ENCODE peak calls at places on chromosomes 5 and 9, in seven cellular contexts. One of them, this sample, is unnamed. For H3K4me1, the result is how much of the 10 kb centered on the place peaks cover.

GRCh38 chr9:133049043-133049442 is 12.7 kb upstream of the CEL start:
- DNase-seq in GM23338: no peak
- DNase-seq in A549: no peak
- DNase-seq in GM12878: no peak
- DNase-seq in K562: no peak
- DNase-seq in HCT116: no peak
- DNase-seq in SK-N-SH: no peak
- DNase-seq in this sample: no peak

GRCh38 chr5:95870105-95870672 is 47.7 kb upstream of the GLRX start:
- DNase-seq in GM23338: no peak
- DNase-seq in A549: no peak
- DNase-seq in GM12878: peak
- DNase-seq in K562: no peak
- DNase-seq in HCT116: no peak
- DNase-seq in SK-N-SH: no peak
- DNase-seq in this sample: no peak

GRCh38 chr9:93130861-93131481 is 3.1 kb downstream of the NINJ1 start:
- DNase-seq in GM23338: no peak
- DNase-seq in A549: no peak
- DNase-seq in GM12878: no peak
- DNase-seq in K562: no peak
- DNase-seq in HCT116: no peak
- DNase-seq in SK-N-SH: no peak
- DNase-seq in this sample: no peak

GRCh38 chr9:5446451-5447236 is 3.7 kb upstream of the CD274 start:
- DNase-seq in GM23338: no peak
- DNase-seq in A549: no peak
- DNase-seq in GM12878: no peak
- DNase-seq in K562: no peak
- DNase-seq in HCT116: no peak
- DNase-seq in SK-N-SH: no peak
- DNase-seq in this sample: no peak

GRCh38 chr9:70607329-70607728 is 192.9 kb upstream of the KLF9 start:
- DNase-seq in GM23338: no peak
- DNase-seq in A549: no peak
- DNase-seq in GM12878: no peak
- DNase-seq in K562: no peak
- DNase-seq in HCT116: no peak
- DNase-seq in SK-N-SH: no peak
- DNase-seq in this sample: no peak

GRCh38 chr9:76441551-76442322 is 17.2 kb upstream of the GCNT1 start:
- DNase-seq in GM23338: no peak
- DNase-seq in A549: no peak
- DNase-seq in GM12878: peak
- DNase-seq in K562: no peak
- DNase-seq in HCT116: no peak
- DNase-seq in SK-N-SH: no peak
- DNase-seq in this sample: no peak

GRCh38 chr5:18088020-18088579 is 453.8 kb downstream of the TAF11L14 start:
- DNase-seq in GM23338: no peak
- DNase-seq in A549: no peak
- DNase-seq in GM12878: no peak
- DNase-seq in K562: no peak
- DNase-seq in HCT116: no peak
- DNase-seq in SK-N-SH: no peak
- DNase-seq in this sample: no peak

GRCh38 chr9:17005085-17005484 is 129.8 kb upstream of the CNTLN start:
- DNase-seq in GM23338: peak
- DNase-seq in A549: no peak
- DNase-seq in GM12878: no peak
- DNase-seq in K562: no peak
- DNase-seq in HCT116: no peak
- DNase-seq in SK-N-SH: no peak
- DNase-seq in this sample: no peak

GRCh38 chr9:137277329-137278041 is at the start of gene TOR4A:
- DNase-seq in GM23338: peak
- DNase-seq in A549: peak
- DNase-seq in GM12878: peak
- DNase-seq in K562: peak
- DNase-seq in HCT116: peak
- DNase-seq in SK-N-SH: no peak
- DNase-seq in this sample: no peak

GRCh38 chr9:34343090-34343489 is 13.7 kb downstream of the NUDT2 start:
- DNase-seq in GM23338: no peak
- DNase-seq in A549: no peak
- DNase-seq in GM12878: no peak
- DNase-seq in K562: no peak
- DNase-seq in HCT116: no peak
- DNase-seq in SK-N-SH: no peak
- DNase-seq in this sample: no peak

GRCh38 chr9:135241381-135242380 is 154.2 kb downstream of the OLFM1 start:
- DNase-seq in GM23338: peak
- DNase-seq in A549: no peak
- DNase-seq in GM12878: no peak
- DNase-seq in K562: no peak
- DNase-seq in HCT116: no peak
- DNase-seq in SK-N-SH: no peak
- DNase-seq in this sample: no peak

GRCh38 chr9:107029146-107029545 is 166.2 kb downstream of the ZNF462 start:
- DNase-seq in GM23338: no peak
- DNase-seq in A549: no peak
- DNase-seq in GM12878: no peak
- DNase-seq in K562: no peak
- DNase-seq in HCT116: no peak
- DNase-seq in SK-N-SH: no peak
- DNase-seq in this sample: no peak

GRCh38 chr9:130193119-130193518 is 20.9 kb downstream of the NCS1 start:
- DNase-seq in GM23338: peak
- DNase-seq in A549: no peak
- DNase-seq in GM12878: no peak
- DNase-seq in K562: no peak
- DNase-seq in HCT116: no peak
- DNase-seq in SK-N-SH: no peak
- DNase-seq in this sample: no peak

GRCh38 chr5:96752341-96753016 is 55.3 kb downstream of the ERAP1 start:
- DNase-seq in GM23338: peak
- DNase-seq in A549: peak
- DNase-seq in GM12878: no peak
- DNase-seq in K562: peak
- DNase-seq in HCT116: peak
- DNase-seq in SK-N-SH: peak
- DNase-seq in this sample: peak

GRCh38 chr9:4035809-4036208 is 264.1 kb downstream of the GLIS3 start:
- DNase-seq in GM23338: peak
- DNase-seq in A549: no peak
- DNase-seq in GM12878: no peak
- DNase-seq in K562: no peak
- DNase-seq in HCT116: no peak
- DNase-seq in SK-N-SH: no peak
- DNase-seq in this sample: no peak

GRCh38 chr5:55897905-55898304 is 46.7 kb downstream of the IL31RA start:
- DNase-seq in GM23338: no peak
- DNase-seq in A549: no peak
- DNase-seq in GM12878: no peak
- DNase-seq in K562: no peak
- DNase-seq in HCT116: no peak
- DNase-seq in SK-N-SH: peak
- DNase-seq in this sample: no peak

GRCh38 chr9:95552814-95553546 is 36.2 kb upstream of the PTCH1 start:
- DNase-seq in GM23338: peak
- DNase-seq in A549: no peak
- DNase-seq in GM12878: no peak
- DNase-seq in K562: no peak
- DNase-seq in HCT116: no peak
- DNase-seq in SK-N-SH: no peak
- DNase-seq in this sample: no peak

GRCh38 chr5:62691946-62692345 is 113.3 kb downstream of the LRRC70 start:
- DNase-seq in GM23338: no peak
- DNase-seq in A549: no peak
- DNase-seq in GM12878: no peak
- DNase-seq in K562: no peak
- DNase-seq in HCT116: no peak
- DNase-seq in SK-N-SH: no peak
- DNase-seq in this sample: no peak

GRCh38 chr5:62692946-62693713 is 114.5 kb downstream of the LRRC70 start:
- DNase-seq in GM23338: no peak
- DNase-seq in A549: no peak
- DNase-seq in GM12878: no peak
- DNase-seq in K562: no peak
- DNase-seq in HCT116: no peak
- DNase-seq in SK-N-SH: no peak
- DNase-seq in this sample: no peak

GRCh38 chr5:62698756-62699155 is 120.1 kb downstream of the LRRC70 start:
- DNase-seq in GM23338: no peak
- DNase-seq in A549: no peak
- DNase-seq in GM12878: no peak
- DNase-seq in K562: no peak
- DNase-seq in HCT116: no peak
- DNase-seq in SK-N-SH: no peak
- DNase-seq in this sample: no peak

GRCh38 chr5:62690421-62690820 is 111.8 kb downstream of the LRRC70 start:
- DNase-seq in GM23338: peak
- DNase-seq in A549: no peak
- DNase-seq in GM12878: no peak
- DNase-seq in K562: no peak
- DNase-seq in HCT116: no peak
- DNase-seq in SK-N-SH: no peak
- DNase-seq in this sample: no peak

GRCh38 chr5:62695274-62695673 is 116.7 kb downstream of the LRRC70 start:
- DNase-seq in GM23338: no peak
- DNase-seq in A549: no peak
- DNase-seq in GM12878: no peak
- DNase-seq in K562: no peak
- DNase-seq in HCT116: no peak
- DNase-seq in SK-N-SH: no peak
- DNase-seq in this sample: no peak
- H3K4me1 ChIP-seq in GM23338: under half
- H3K4me1 ChIP-seq in A549: under half
- H3K4me1 ChIP-seq in GM12878: under half
- H3K4me1 ChIP-seq in K562: under half
- H3K4me1 ChIP-seq in HCT116: under half
- H3K4me1 ChIP-seq in SK-N-SH: under half
- H3K4me1 ChIP-seq in this sample: under half

GRCh38 chr5:146441896-146442295 is 5.2 kb upstream of the TCERG1 start:
- DNase-seq in GM23338: no peak
- DNase-seq in A549: no peak
- DNase-seq in GM12878: no peak
- DNase-seq in K562: no peak
- DNase-seq in HCT116: no peak
- DNase-seq in SK-N-SH: no peak
- DNase-seq in this sample: no peak

GRCh38 chr5:146440348-146440747 is 6.8 kb upstream of the TCERG1 start:
- DNase-seq in GM23338: no peak
- DNase-seq in A549: no peak
- DNase-seq in GM12878: no peak
- DNase-seq in K562: no peak
- DNase-seq in HCT116: no peak
- DNase-seq in SK-N-SH: no peak
- DNase-seq in this sample: no peak

DNA sequence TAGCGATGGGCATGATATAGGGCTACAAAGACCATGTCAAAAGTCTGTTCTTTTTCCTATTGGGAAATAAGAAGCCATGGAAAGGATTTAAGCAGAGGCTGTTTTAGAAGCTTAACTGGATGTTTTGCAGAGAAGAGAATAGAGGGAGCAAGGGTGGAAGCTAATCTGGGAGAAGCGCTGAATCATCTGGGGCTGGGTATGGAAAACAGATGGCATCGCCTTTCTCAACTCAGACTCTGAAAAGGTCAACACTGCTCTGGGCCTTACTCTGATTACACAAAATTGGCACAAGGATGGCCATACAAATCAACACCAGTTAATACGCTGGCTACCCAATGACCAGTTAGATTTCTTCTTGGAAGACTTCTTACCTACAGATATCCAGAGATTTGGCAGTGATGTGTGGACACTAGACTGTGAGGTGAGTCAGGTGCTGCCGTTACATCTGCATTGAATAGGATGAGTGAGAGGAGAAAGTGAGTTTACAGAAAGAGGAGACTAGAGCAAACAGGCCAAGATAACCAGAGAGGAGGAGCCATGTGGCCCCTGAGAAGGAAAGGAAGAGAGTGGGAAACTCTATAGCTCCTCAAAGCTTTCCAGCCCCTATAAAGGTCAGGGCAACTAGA is 6.2 kb upstream of the TCERG1 start:
- DNase-seq in GM23338: no peak
- DNase-seq in A549: no peak
- DNase-seq in GM12878: no peak
- DNase-seq in K562: no peak
- DNase-seq in HCT116: no peak
- DNase-seq in SK-N-SH: no peak
- DNase-seq in this sample: no peak
- TF ChIP-seq REST in GM23338: no peak
- TF ChIP-seq REST in A549: no peak
- TF ChIP-seq REST in GM12878: no peak
- TF ChIP-seq REST in K562: no peak
- TF ChIP-seq REST in HCT116: no peak
- TF ChIP-seq REST in SK-N-SH: no peak
- TF ChIP-seq REST in this sample: no peak

DNA sequence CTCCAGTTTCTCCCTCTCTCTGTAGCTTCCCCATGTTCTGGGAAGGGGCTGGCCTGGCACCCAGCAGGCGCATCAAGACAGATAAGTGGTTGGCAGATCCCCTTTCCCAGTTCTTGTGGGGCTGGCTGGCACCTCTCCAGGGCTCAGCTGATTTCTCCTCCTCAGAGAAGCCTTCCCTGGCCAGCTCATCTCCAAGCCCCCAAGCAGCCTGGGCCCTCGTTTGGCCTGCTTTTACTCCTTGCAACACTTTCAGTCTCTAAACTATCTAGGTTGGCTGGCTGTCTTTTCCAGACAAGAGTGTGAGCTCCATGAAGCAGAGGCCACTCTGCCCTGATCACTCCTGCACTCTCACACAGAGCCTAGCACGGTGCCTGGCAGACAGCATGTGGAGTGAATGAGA is 13.5 kb downstream of the MACROH2A1 start:
- DNase-seq in GM23338: no peak
- DNase-seq in A549: no peak
- DNase-seq in GM12878: no peak
- DNase-seq in K562: no peak
- DNase-seq in HCT116: no peak
- DNase-seq in SK-N-SH: no peak
- DNase-seq in this sample: no peak
- H3K4me1 ChIP-seq in GM23338: under half
- H3K4me1 ChIP-seq in A549: under half
- H3K4me1 ChIP-seq in GM12878: under half
- H3K4me1 ChIP-seq in K562: under half
- H3K4me1 ChIP-seq in HCT116: under half
- H3K4me1 ChIP-seq in SK-N-SH: under half
- H3K4me1 ChIP-seq in this sample: under half

GRCh38 chr9:86287013-86287412 is 4.7 kb upstream of the ISCA1 start:
- DNase-seq in GM23338: peak
- DNase-seq in A549: peak
- DNase-seq in GM12878: no peak
- DNase-seq in K562: peak
- DNase-seq in HCT116: no peak
- DNase-seq in SK-N-SH: peak
- DNase-seq in this sample: no peak
- TF ChIP-seq REST in GM23338: no peak
- TF ChIP-seq REST in A549: no peak
- TF ChIP-seq REST in GM12878: no peak
- TF ChIP-seq REST in K562: no peak
- TF ChIP-seq REST in HCT116: no peak
- TF ChIP-seq REST in SK-N-SH: no peak
- TF ChIP-seq REST in this sample: no peak